ENCODE peak calls at places on chromosomes 5 and 9, in seven cellular contexts. E, R, T, Z, G, D and Q are unnamed samples.

GRCh38 chr5:59042201-59042600 is 459.3 kb downstream of the RAB3C start:
- DNase-seq in G (no peak), T (peak), E (no peak), D (no peak), R (no peak), Z (no peak), Q (peak)

GRCh38 chr9:23587903-23588302 is 238.1 kb downstream of the ELAVL2 start:
- DNase-seq in E (no peak), R (no peak), G (no peak), T (no peak), Z (no peak), D (no peak), Q (no peak)

GRCh38 chr5:62403411-62404250 is at the start of gene DIMT1:
- DNase-seq in T (peak), E (peak), D (peak), Z (peak), R (peak), G (peak), Q (peak)

GRCh38 chr9:33239922-33240321 is at the start of gene SPINK4:
- DNase-seq in T (no peak), R (no peak), D (no peak), E (peak), Z (no peak), G (no peak), Q (no peak)

GRCh38 chr9:116163293-116164055 is 9.9 kb downstream of the PAPPA start:
- DNase-seq in Z (no peak), D (no peak), T (no peak), R (no peak), G (no peak), E (peak), Q (no peak)

GRCh38 chr5:88544131-88544530 is 275.5 kb upstream of the TMEM161B start:
- DNase-seq in T (no peak), E (no peak), D (no peak), R (no peak), Z (no peak), G (no peak), Q (no peak)

GRCh38 chr9:124342402-124342945 is 72.8 kb downstream of the PSMB7 start:
- DNase-seq in G (no peak), Z (peak), T (no peak), E (peak), D (peak), R (no peak), Q (no peak)

GRCh38 chr9:126676685-126677143 is 63.0 kb downstream of the LMX1B start:
- DNase-seq in T (no peak), D (peak), E (no peak), G (no peak), Z (no peak), R (no peak), Q (no peak)

GRCh38 chr5:110880413-110880812 is 141.6 kb downstream of the SLC25A46 start:
- DNase-seq in Z (no peak), R (no peak), G (no peak), T (peak), D (no peak), E (no peak), Q (peak)

GRCh38 chr5:54936201-54936600 is 49.2 kb downstream of the ESM1 start:
- DNase-seq in R (no peak), T (no peak), E (no peak), D (no peak), G (no peak), Z (no peak), Q (no peak)

GRCh38 chr5:175711472-175712312 is 53.8 kb downstream of the HRH2 start:
- DNase-seq in G (no peak), E (peak), T (no peak), Z (no peak), D (no peak), R (no peak), Q (no peak)

GRCh38 chr5:161230222-161230621 is 316.3 kb downstream of the GABRB2 start:
- DNase-seq in T (no peak), E (no peak), D (no peak), R (no peak), G (no peak), Z (no peak), Q (no peak)

GRCh38 chr5:10601246-10602030 is 37.6 kb downstream of the ANKRD33B start:
- DNase-seq in D (peak), E (peak), T (peak), G (no peak), R (peak), Z (peak), Q (peak)

GRCh38 chr5:1883120-1883924 is 597 bp upstream of the IRX4 start:
- DNase-seq in Z (peak), D (no peak), G (no peak), R (peak), T (no peak), E (peak), Q (no peak)

GRCh38 chr5:135721548-135722090 is 112.8 kb upstream of the SLC25A48 start:
- DNase-seq in Z (no peak), D (no peak), T (no peak), E (no peak), R (no peak), G (no peak), Q (no peak)

GRCh38 chr5:19853616-19854240 is 134.3 kb downstream of the CDH18 start:
- DNase-seq in D (no peak), R (no peak), E (no peak), G (no peak), Z (no peak), T (peak), Q (peak)

GRCh38 chr9:121262450-121262849 is 5.5 kb upstream of the GSN start:
- DNase-seq in T (peak), G (no peak), Z (no peak), D (no peak), R (no peak), E (no peak), Q (no peak)

GRCh38 chr5:20570486-20570885 is 582.5 kb upstream of the CDH18 start:
- DNase-seq in D (no peak), E (no peak), G (no peak), Z (no peak), T (no peak), R (no peak), Q (no peak)

GRCh38 chr5:141515141-141515540 is 26.3 kb downstream of the PCDHGC5 start:
- DNase-seq in D (no peak), R (no peak), E (no peak), T (no peak), Z (no peak), G (no peak), Q (no peak)

GRCh38 chr5:15520856-15521255 is 20.9 kb downstream of the FBXL7 start:
- DNase-seq in G (no peak), E (no peak), R (no peak), D (no peak), T (no peak), Z (no peak), Q (no peak)

GRCh38 chr5:988316-988715 is 20.3 kb upstream of the NKD2 start:
- DNase-seq in D (no peak), G (no peak), T (no peak), R (no peak), E (no peak), Z (no peak), Q (no peak)

GRCh38 chr9:129750010-129750409 is 2.8 kb downstream of the PTGES start:
- DNase-seq in Z (no peak), R (no peak), T (peak), D (no peak), G (no peak), E (no peak), Q (peak)

GRCh38 chr5:84384604-84385575 is at the start of gene EDIL3:
- DNase-seq in R (no peak), E (no peak), G (no peak), D (peak), Z (peak), T (peak), Q (peak)

GRCh38 chr9:5625916-5626315 is 3.0 kb upstream of the RIC1 start:
- DNase-seq in Z (no peak), R (no peak), E (no peak), T (no peak), D (no peak), G (no peak), Q (no peak)

GRCh38 chr5:74127377-74128338 is 501.7 kb downstream of the ARHGEF28 start:
- DNase-seq in E (no peak), G (no peak), R (peak), T (peak), D (no peak), Z (no peak), Q (peak)

GRCh38 chr9:71303351-71303750 is 181.9 kb upstream of the TRPM3 start:
- DNase-seq in R (no peak), Z (no peak), T (peak), D (no peak), G (no peak), E (no peak), Q (peak)

GRCh38 chr5:119411935-119412623 is 40.2 kb upstream of the HSD17B4 start:
- DNase-seq in Z (no peak), T (peak), E (peak), D (peak), G (peak), R (peak), Q (peak)

GRCh38 chr9:78030553-78031270 is 899 bp downstream of the GNAQ start:
- DNase-seq in R (no peak), Z (peak), D (peak), T (peak), G (peak), E (peak), Q (peak)

GRCh38 chr9:20658677-20659473 is 25.2 kb upstream of the FOCAD start:
- DNase-seq in D (no peak), R (peak), T (peak), Z (no peak), G (no peak), E (no peak), Q (no peak)

GRCh38 chr9:136868644-136869043 is 2.5 kb upstream of the EDF1 start:
- DNase-seq in D (no peak), T (no peak), G (no peak), E (no peak), Z (no peak), R (no peak), Q (no peak)

GRCh38 chr5:124790261-124790894 is 43.9 kb upstream of the ZNF608 start:
- DNase-seq in D (no peak), R (peak), Z (no peak), E (no peak), G (no peak), T (peak), Q (no peak)

GRCh38 chr9:126420643-126421564 is 94.3 kb downstream of the MVB12B start:
- DNase-seq in R (peak), D (no peak), T (peak), G (no peak), Z (no peak), E (no peak), Q (no peak)

GRCh38 chr5:125501396-125501795 is 755.0 kb upstream of the ZNF608 start:
- DNase-seq in D (no peak), G (no peak), R (no peak), E (no peak), Z (no peak), T (no peak), Q (peak)

GRCh38 chr9:447230-448025 is 232.8 kb downstream of the DOCK8 start:
- DNase-seq in G (peak), T (no peak), E (no peak), Z (no peak), D (no peak), R (peak), Q (peak)

GRCh38 chr5:1551913-1552312 is 28.2 kb upstream of the LPCAT1 start:
- DNase-seq in R (no peak), E (no peak), D (peak), T (no peak), Z (no peak), G (peak), Q (no peak)

GRCh38 chr5:14871084-14871572 is 450 bp downstream of the ANKH start:
- DNase-seq in R (no peak), D (peak), G (peak), T (no peak), E (peak), Z (peak), Q (no peak)

GRCh38 chr5:148469446-148470062 is 85.8 kb downstream of the FBXO38 start:
- DNase-seq in G (no peak), D (peak), R (no peak), E (no peak), Z (no peak), T (peak), Q (peak)

GRCh38 chr5:148459669-148460068 is 75.9 kb downstream of the FBXO38 start:
- DNase-seq in D (no peak), R (no peak), T (no peak), E (no peak), G (no peak), Z (no peak), Q (no peak)

GRCh38 chr5:148467958-148468357 is 84.2 kb downstream of the FBXO38 start:
- DNase-seq in D (no peak), R (no peak), G (no peak), Z (no peak), E (no peak), T (no peak), Q (no peak)

GRCh38 chr5:148471379-148471778 is 87.6 kb downstream of the FBXO38 start:
- DNase-seq in R (no peak), D (no peak), T (peak), E (no peak), Z (no peak), G (no peak), Q (no peak)

GRCh38 chr5:148465381-148466290 is 81.9 kb downstream of the FBXO38 start:
- DNase-seq in E (no peak), D (no peak), Z (no peak), T (no peak), R (no peak), G (no peak), Q (no peak)
- H3K4me3 ChIP-seq in E (no peak), D (no peak), Z (peak), T (no peak), R (no peak), G (no peak), Q (no peak)

DNA sequence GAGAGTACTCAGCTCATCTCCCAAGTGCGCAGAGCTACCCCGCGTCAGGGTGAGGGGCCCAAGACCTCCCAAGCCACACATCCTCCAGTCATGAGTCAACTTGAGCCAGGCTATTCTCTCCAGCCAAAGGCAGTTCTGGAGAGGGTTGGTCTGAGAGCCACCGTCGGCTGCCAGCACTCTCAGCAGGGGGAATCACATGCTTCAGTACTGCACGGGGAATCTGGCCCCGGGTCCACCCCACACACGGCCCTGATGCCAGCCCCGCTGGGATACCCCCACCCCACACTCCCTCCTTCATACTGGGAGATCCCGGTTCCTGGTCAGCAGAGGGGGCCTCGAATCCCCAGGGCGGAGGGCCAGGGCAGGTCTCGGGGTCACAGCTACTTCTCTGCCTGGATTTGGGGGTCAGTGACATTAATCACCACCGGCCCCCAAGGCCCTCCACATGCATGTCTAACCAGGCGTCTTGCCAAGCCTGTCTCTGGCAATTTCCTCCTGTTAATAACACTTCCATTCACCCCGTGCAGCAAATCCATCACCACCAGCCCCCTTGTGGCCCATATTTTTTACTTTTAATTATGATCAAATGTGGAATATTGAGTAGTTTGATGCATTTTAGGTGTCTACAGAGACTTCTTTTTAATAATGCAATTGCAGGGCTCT is 102.9 kb upstream of the PPP1R26 start:
- DNase-seq in D (no peak), T (no peak), Z (no peak), E (no peak), G (no peak), R (no peak), Q (no peak)
- TF ChIP-seq CTCF in D (no peak), T (no peak), Z (no peak), E (no peak), G (no peak), R (no peak), Q (no peak)

GRCh38 chr5:67196537-67197059 is at the start of gene CD180:
- DNase-seq in D (no peak), E (no peak), G (no peak), T (no peak), R (no peak), Z (no peak), Q (no peak)
- H3K4me3 ChIP-seq in D (peak), E (no peak), G (no peak), T (no peak), R (no peak), Z (peak), Q (no peak)

DNA sequence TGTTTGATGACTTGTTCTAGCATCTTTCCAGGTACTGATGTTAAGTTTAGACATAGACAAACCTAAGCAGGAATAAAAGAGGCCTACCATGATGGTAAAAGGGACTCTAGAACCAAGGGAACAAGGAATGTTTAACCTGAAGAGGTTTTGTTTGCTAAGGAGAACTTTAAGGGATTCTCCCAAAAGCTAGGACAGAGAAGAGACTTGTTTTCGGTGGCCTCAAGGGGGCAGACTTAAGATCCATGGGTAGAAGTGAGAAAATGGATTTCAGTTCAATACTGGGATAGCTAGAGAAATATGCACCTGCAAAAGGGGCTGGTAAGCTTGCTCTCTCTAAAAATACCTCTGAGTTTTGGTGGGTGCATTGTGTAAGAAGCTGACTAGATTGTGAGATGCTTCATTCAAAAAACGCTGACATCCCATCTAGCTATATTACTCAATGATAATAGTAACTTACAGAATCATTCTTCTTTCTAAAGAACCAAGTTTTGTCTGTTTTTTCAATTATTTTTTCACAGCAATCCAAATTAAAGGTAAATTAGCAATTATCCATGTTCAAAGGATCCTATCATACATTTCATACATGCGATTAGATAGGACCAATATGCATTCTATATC is 5.5 kb upstream of the ADRB2 start:
- DNase-seq in E (no peak), G (no peak), T (peak), Z (no peak), R (no peak), D (no peak), Q (peak)
- TF ChIP-seq CTCF in E (peak), G (peak), T (peak), Z (peak), R (peak), D (peak), Q (peak)

GRCh38 chr5:96808868-96809558 is 1.3 kb upstream of the ERAP1 start:
- DNase-seq in R (no peak), Z (no peak), E (no peak), D (no peak), G (no peak), T (no peak), Q (no peak)
- H3K4me3 ChIP-seq in R (peak), Z (peak), E (peak), D (peak), G (no peak), T (peak), Q (no peak)

DNA sequence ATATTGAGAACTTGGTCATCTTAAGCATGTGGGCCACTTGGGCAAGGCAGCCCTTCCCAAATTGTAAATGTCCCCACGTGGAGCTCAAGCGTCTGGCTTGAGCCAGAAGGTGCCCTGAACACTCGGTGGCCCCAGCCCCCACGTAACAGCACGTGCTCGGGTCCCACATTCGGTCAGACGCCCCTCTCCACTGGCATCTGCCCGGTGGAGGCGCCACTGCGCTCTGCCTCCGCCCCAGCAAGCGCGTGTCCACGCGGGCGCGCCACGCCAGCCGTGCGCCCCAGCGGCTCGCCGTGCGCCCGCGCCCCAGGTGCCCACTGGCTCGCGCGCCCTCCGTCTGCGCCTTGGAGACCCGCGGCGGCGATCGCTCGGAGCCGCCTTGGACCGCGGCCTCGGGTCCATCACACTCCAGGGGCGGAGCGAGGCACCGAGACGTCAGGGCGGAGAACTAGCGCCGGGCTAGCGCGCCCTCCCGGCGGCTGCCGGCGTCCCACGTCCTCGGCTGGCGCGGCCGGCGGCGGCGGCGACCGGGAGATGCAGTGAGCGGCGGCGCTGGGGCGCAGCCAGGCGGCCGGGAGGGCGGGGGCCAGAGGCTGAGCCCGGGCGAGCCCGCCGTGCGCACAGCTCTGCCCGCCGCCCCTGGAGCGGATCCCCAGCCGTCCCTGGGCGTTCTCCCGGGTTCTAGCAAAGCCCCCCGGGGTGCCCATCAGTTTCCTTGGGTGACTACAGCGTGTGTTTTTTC is at the start of gene PALM2AKAP2:
- DNase-seq in E (peak), R (peak), G (no peak), D (peak), Z (peak), T (peak), Q (peak)
- TF ChIP-seq CTCF in E (peak), R (peak), G (no peak), D (peak), Z (peak), T (peak), Q (peak)

DNA sequence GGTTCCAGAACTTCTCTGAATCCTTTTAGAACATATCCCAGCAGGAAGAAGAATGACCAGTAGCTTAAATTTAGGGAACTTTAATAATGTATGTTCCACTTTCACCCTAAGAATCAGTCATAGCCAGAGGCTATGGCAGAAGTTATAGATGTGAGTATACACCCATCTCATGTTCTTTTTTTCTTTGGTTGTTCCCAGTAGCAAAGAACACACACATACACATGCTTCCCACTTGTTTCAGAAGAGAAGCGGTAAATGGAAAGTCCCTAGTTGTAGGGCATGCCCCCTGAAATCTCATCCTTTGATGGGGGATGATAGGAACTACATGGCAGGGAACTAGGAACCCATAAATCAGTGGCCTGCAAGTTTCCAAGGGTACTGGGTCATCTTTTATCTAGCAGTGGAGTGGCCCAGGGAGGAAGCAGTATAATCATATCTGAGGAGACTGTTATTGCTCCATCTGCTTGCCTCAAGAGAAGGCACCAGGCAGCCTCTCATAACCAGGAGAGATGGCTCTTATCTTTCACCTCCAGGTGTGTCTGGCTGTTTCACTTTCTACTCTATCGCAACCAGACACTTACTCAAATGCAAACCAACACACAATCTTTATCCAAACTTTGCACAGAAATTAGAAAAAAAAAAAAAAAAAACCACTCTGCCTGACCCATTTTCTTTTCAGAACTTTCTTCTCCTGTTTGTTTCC is 109.5 kb downstream of the SNCAIP start:
- DNase-seq in D (no peak), G (no peak), T (peak), Z (no peak), E (no peak), R (no peak), Q (no peak)
- H3K4me3 ChIP-seq in D (no peak), G (no peak), T (no peak), Z (no peak), E (no peak), R (no peak), Q (no peak)